ENCODE peak calls at places on chromosomes 2 and 18, in four cellular contexts. Z, E, Q and O are unnamed samples.

GRCh38 chr2:96540136-96540535 is 3.6 kb downstream of the ARID5A start:
- DNase-seq in Z (no peak), E (no peak), Q (no peak), O (no peak)

GRCh38 chr2:181552808-181553207 is 95.6 kb downstream of the ITGA4 start:
- DNase-seq in Z (no peak), E (no peak), Q (no peak), O (no peak)

GRCh38 chr18:77207540-77207939 is 42.1 kb upstream of the GALR1 start:
- DNase-seq in Z (peak; percentile 45), E (peak; percentile 62), Q (peak; percentile 25), O (peak; percentile 55)

GRCh38 chr18:12474876-12475275 is 67.1 kb downstream of the PRELID3A start:
- DNase-seq in Z (no peak), E (no peak), Q (no peak), O (no peak)

GRCh38 chr18:7817596-7817995 is 250.5 kb downstream of the PTPRM start:
- DNase-seq in Z (no peak), E (no peak), Q (no peak), O (no peak)

GRCh38 chr18:31454066-31454708 is 6.6 kb downstream of the DSG3 start:
- DNase-seq in Z (no peak), E (no peak), Q (no peak), O (no peak)

GRCh38 chr18:27121108-27121507 is 64.0 kb downstream of the CHST9 start:
- DNase-seq in Z (no peak), E (no peak), Q (no peak), O (no peak)

GRCh38 chr2:152411154-152411553 is 76.2 kb downstream of the FMNL2 start:
- DNase-seq in Z (no peak), E (no peak), Q (no peak), O (no peak)

GRCh38 chr2:238817382-238817781 is 30.5 kb upstream of the TWIST2 start:
- DNase-seq in Z (no peak), E (no peak), Q (no peak), O (no peak)

GRCh38 chr2:217947341-217948316 is 55.2 kb downstream of the TNS1 start:
- DNase-seq in Z (no peak), E (no peak), Q (no peak), O (no peak)

GRCh38 chr2:70255637-70256314 is 2.2 kb upstream of the PCYOX1 start:
- DNase-seq in Z (no peak), E (no peak), Q (no peak), O (no peak)

GRCh38 chr2:42480402-42480801 is 13.4 kb downstream of the KCNG3 start:
- DNase-seq in Z (no peak), E (no peak), Q (no peak), O (no peak)

GRCh38 chr2:240921319-240922233 is 15.4 kb downstream of the CROCC2 start:
- DNase-seq in Z (no peak), E (peak; percentile 77), Q (no peak), O (no peak)

GRCh38 chr2:240179941-240180666 is 39.6 kb upstream of the OTOS start:
- DNase-seq in Z (no peak), E (no peak), Q (no peak), O (no peak)

GRCh38 chr2:42021490-42021889 is 26.3 kb upstream of the PKDCC start:
- DNase-seq in Z (no peak), E (no peak), Q (no peak), O (no peak)

GRCh38 chr2:219495531-219496122 is 3.1 kb upstream of the GMPPA start:
- DNase-seq in Z (peak; percentile 64), E (peak; percentile 67), Q (peak; percentile 24), O (peak; percentile 38)

GRCh38 chr2:216519154-216519762 is 20.6 kb downstream of the RPL37A start:
- DNase-seq in Z (peak; percentile 75), E (peak; percentile 62), Q (no peak), O (peak; percentile 88)

GRCh38 chr2:178269825-178270224 is 75.5 kb downstream of the OSBPL6 start:
- DNase-seq in Z (no peak), E (no peak), Q (no peak), O (no peak)

GRCh38 chr2:70047406-70048033 is 39.8 kb upstream of the PCBP1 start:
- DNase-seq in Z (no peak), E (no peak), Q (no peak), O (no peak)

GRCh38 chr2:226272435-226272834 is 527.2 kb downstream of the IRS1 start:
- DNase-seq in Z (no peak), E (no peak), Q (no peak), O (no peak)

GRCh38 chr2:67660871-67661270 is 263.7 kb downstream of the ETAA1 start:
- DNase-seq in Z (no peak), E (no peak), Q (no peak), O (no peak)

GRCh38 chr2:30641765-30642341 is 165.4 kb downstream of the CAPN13 start:
- DNase-seq in Z (peak; percentile 73), E (no peak), Q (no peak), O (peak; percentile 50)

GRCh38 chr2:220192994-220193753 is 565.7 kb downstream of the SLC4A3 start:
- DNase-seq in Z (no peak), E (no peak), Q (no peak), O (no peak)

GRCh38 chr2:191325651-191326365 is 80.6 kb downstream of the MYO1B start:
- DNase-seq in Z (no peak), E (no peak), Q (no peak), O (no peak)

GRCh38 chr2:200665626-200666453 is 80.0 kb downstream of the AOX1 start:
- DNase-seq in Z (no peak), E (no peak), Q (no peak), O (no peak)

GRCh38 chr2:236289766-236290462 is 25.7 kb upstream of the ASB18 start:
- DNase-seq in Z (no peak), E (no peak), Q (no peak), O (no peak)

GRCh38 chr2:40511661-40512213 is 59.8 kb upstream of the SLC8A1 start:
- DNase-seq in Z (no peak), E (peak; percentile 28), Q (no peak), O (no peak)

GRCh38 chr2:30655211-30655610 is 152.0 kb downstream of the CAPN13 start:
- DNase-seq in Z (no peak), E (no peak), Q (no peak), O (no peak)

GRCh38 chr2:55087501-55087900 is 37.2 kb upstream of the RTN4 start:
- DNase-seq in Z (no peak), E (no peak), Q (no peak), O (no peak)

GRCh38 chr2:240502430-240503121 is 55.2 kb downstream of the ANKMY1 start:
- DNase-seq in Z (no peak), E (no peak), Q (no peak), O (no peak)